ENCODE peak calls at places on chromosome 6, in eight cellular contexts. I is sigmoid colon; W is fibroblast of the aortic adventitia; T is stimulated activated CD4-positive, alpha-beta T cell treated with anti-CD3 and anti-CD28 coated beads, Interleukin-2, amount 100 ng/mL, for 24 hours; G is Right ventricle myocardium inferior; D is activated naive CD4-positive, alpha-beta T cell treated with Interleukin-2 at 50 U/mL for 16 hours; C is AG20443; H is iPS-NIHi11. L is an unnamed sample.

GRCh38 chr6:166297606-166298005 is 10.6 kb downstream of the PRR18 start:
- DNase-seq in W (no peak), H (no peak), G (no peak), I (no peak), D (no peak), T (no peak), C (no peak), L (no peak)

GRCh38 chr6:130409394-130410095 is 43.7 kb downstream of the TMEM200A start:
- DNase-seq in H (no peak), C (no peak), G (no peak), T (no peak), D (no peak), I (no peak), W (peak; percentile 61), L (no peak)

GRCh38 chr6:139402935-139403386 is 28.5 kb upstream of the CITED2 start:
- DNase-seq in G (no peak), T (no peak), H (no peak), W (peak; percentile 94), D (no peak), C (peak; percentile 82), I (peak; percentile 81), L (no peak)

GRCh38 chr6:53741001-53741400 is 53.8 kb upstream of the LRRC1 start:
- DNase-seq in D (no peak), I (no peak), T (no peak), G (no peak), W (no peak), H (no peak), C (no peak), L (no peak)

GRCh38 chr6:106315765-106316375 is 9.7 kb downstream of the ATG5 start:
- DNase-seq in W (no peak), C (no peak), D (no peak), G (no peak), I (no peak), H (no peak), T (no peak), L (no peak)

GRCh38 chr6:131199568-131200272 is 64.5 kb downstream of the AKAP7 start:
- DNase-seq in W (peak; percentile 63), H (peak; percentile 72), D (peak; percentile 70), T (peak; percentile 69), I (no peak), C (peak; percentile 80), G (no peak), L (peak; percentile 67)

GRCh38 chr6:13467216-13467600 is 20.2 kb downstream of the GFOD1 start:
- DNase-seq in T (no peak), W (no peak), D (no peak), H (no peak), C (no peak), G (no peak), I (no peak), L (no peak)

GRCh38 chr6:84645563-84646266 is 118.7 kb downstream of the TBX18 start:
- DNase-seq in T (no peak), H (no peak), W (peak; percentile 77), D (no peak), I (no peak), C (peak; percentile 55), G (no peak), L (no peak)

GRCh38 chr6:158907931-158908330 is 88.8 kb upstream of the EZR start:
- DNase-seq in H (no peak), G (no peak), T (no peak), D (no peak), C (no peak), W (no peak), I (no peak), L (no peak)

GRCh38 chr6:4350571-4351505 is 215.5 kb upstream of the ECI2 start:
- DNase-seq in H (no peak), C (no peak), T (no peak), G (no peak), D (no peak), I (no peak), W (peak; percentile 36), L (no peak)

GRCh38 chr6:89120371-89120770 is 2.5 kb upstream of the SRSF12 start:
- DNase-seq in H (no peak), D (no peak), C (no peak), G (no peak), W (peak; percentile 11), T (no peak), I (no peak), L (no peak)

GRCh38 chr6:36977470-36977941 is 8.5 kb downstream of the MTCH1 start:
- DNase-seq in C (no peak), W (no peak), H (peak; percentile 72), I (no peak), G (no peak), T (peak; percentile 29), D (no peak), L (no peak)

GRCh38 chr6:37020426-37021211 is 15.2 kb downstream of the FGD2 start:
- DNase-seq in T (no peak), W (no peak), D (no peak), G (no peak), I (no peak), H (no peak), C (no peak), L (no peak)

L was measured in effector memory CD4-positive, alpha-beta T cell.